ENCODE peak calls at places on chromosome 16, in four cellular contexts. T, H, M and P are unnamed samples.
A peak's percentile ranks its signal among the peaks of the same experiment; 100 is the strongest.

GRCh38 chr16:19831678-19832077 is 53.0 kb downstream of the GPRC5B start:
- DNase-seq in M (peak; percentile 42), T (no peak), H (peak; percentile 89), P (no peak)

GRCh38 chr16:27805828-27806351 is 255.9 kb downstream of the KATNIP start:
- DNase-seq in T (no peak), M (no peak), H (no peak), P (no peak)

GRCh38 chr16:23194497-23195221 is 12.1 kb downstream of the SCNN1G start:
- DNase-seq in H (no peak), T (no peak), M (no peak), P (no peak)

GRCh38 chr16:78705694-78706093 is 606.2 kb downstream of the WWOX start:
- DNase-seq in T (no peak), H (peak; percentile 9), M (no peak), P (no peak)

GRCh38 chr16:26530584-26531289 is 536.0 kb upstream of the C16orf82 start:
- DNase-seq in H (no peak), T (no peak), M (no peak), P (no peak)

GRCh38 chr16:75064403-75065148 is 52.0 kb downstream of the LDHD start:
- DNase-seq in T (no peak), H (no peak), M (no peak), P (no peak)

GRCh38 chr16:53504161-53504663 is 1.2 kb upstream of the AKTIP start:
- DNase-seq in T (peak; percentile 18), H (peak; percentile 61), M (no peak), P (no peak)

GRCh38 chr16:374616-374926 is 4.2 kb upstream of the MRPL28 start:
- DNase-seq in M (no peak), H (no peak), T (no peak), P (no peak)

GRCh38 chr16:83953796-83954576 is 946 bp downstream of the OSGIN1 start:
- DNase-seq in T (no peak), H (peak; percentile 20), M (no peak), P (no peak)

GRCh38 chr16:67170948-67171649 is 761 bp downstream of the NOL3 start:
- DNase-seq in H (no peak), T (no peak), M (no peak), P (no peak)

GRCh38 chr16:842631-843560 is 42.4 kb upstream of the GNG13 start:
- DNase-seq in H (no peak), M (no peak), T (no peak), P (no peak)

GRCh38 chr16:89049484-89050118 is 44.1 kb upstream of the ACSF3 start:
- DNase-seq in M (no peak), T (no peak), H (no peak), P (no peak)

GRCh38 chr16:22192261-22193133 is 13.6 kb upstream of the EEF2K start:
- DNase-seq in M (peak; percentile 77), H (peak; percentile 93), T (peak; percentile 63), P (peak; percentile 39)

GRCh38 chr16:28196331-28196987 is 15.3 kb downstream of the XPO6 start:
- DNase-seq in H (no peak), T (no peak), M (no peak), P (no peak)

GRCh38 chr16:27430923-27431484 is 29.0 kb downstream of the IL21R start:
- DNase-seq in M (no peak), T (no peak), H (no peak), P (no peak)

GRCh38 chr16:27843800-27844199 is 219.7 kb downstream of the GSG1L start:
- DNase-seq in T (no peak), H (no peak), M (no peak), P (no peak)

GRCh38 chr16:81003610-81004460 is 2.9 kb downstream of the CMC2 start:
- DNase-seq in H (no peak), M (no peak), T (no peak), P (no peak)

GRCh38 chr16:15807603-15808009 is 49.2 kb downstream of the MYH11 start:
- DNase-seq in M (peak; percentile 15), H (peak; percentile 58), T (no peak), P (no peak)

GRCh38 chr16:7086842-7087616 is 245.6 kb upstream of the RBFOX1 start:
- DNase-seq in H (no peak), M (no peak), T (no peak), P (no peak)

GRCh38 chr16:51710186-51710585 is 559.1 kb upstream of the SALL1 start:
- DNase-seq in T (no peak), M (no peak), H (no peak), P (no peak)

GRCh38 chr16:71352466-71352865 is 6.1 kb upstream of the CALB2 start:
- DNase-seq in T (no peak), H (no peak), M (no peak), P (no peak)

GRCh38 chr16:57998484-57998883 is 2.0 kb downstream of the ZNF319 start:
- DNase-seq in T (peak; percentile 54), M (no peak), H (no peak), P (no peak)

GRCh38 chr16:1989826-1990335 is at the start of gene SYNGR3:
- DNase-seq in M (no peak), T (no peak), H (no peak), P (no peak)

GRCh38 chr16:1348926-1349325 is 2.8 kb downstream of the TSR3 start:
- DNase-seq in M (no peak), T (no peak), H (no peak), P (no peak)

GRCh38 chr16:70720431-70721201 is 34.8 kb upstream of the MTSS2 start:
- DNase-seq in M (no peak), H (no peak), T (no peak), P (no peak)

GRCh38 chr16:89686520-89687091 is at the start of gene CDK10:
- DNase-seq in H (peak; percentile 83), T (peak; percentile 86), M (peak; percentile 57), P (no peak)

GRCh38 chr16:81273223-81273940 is 34.9 kb downstream of the BCO1 start:
- DNase-seq in H (no peak), T (no peak), M (no peak), P (no peak)

GRCh38 chr16:84430860-84431259 is 62.5 kb downstream of the ATP2C2 start:
- DNase-seq in H (no peak), M (no peak), T (no peak), P (no peak)

GRCh38 chr16:69613283-69614154 is 47.8 kb downstream of the NFAT5 start:
- DNase-seq in H (no peak), M (no peak), T (no peak), P (no peak)

GRCh38 chr16:89633064-89633631 is 19.7 kb downstream of the DPEP1 start:
- DNase-seq in M (no peak), T (no peak), H (peak; percentile 45), P (no peak)

GRCh38 chr16:15434079-15434424 is 336 bp upstream of the BMERB1 start:
- DNase-seq in M (no peak), T (no peak), H (no peak), P (no peak)

DNA sequence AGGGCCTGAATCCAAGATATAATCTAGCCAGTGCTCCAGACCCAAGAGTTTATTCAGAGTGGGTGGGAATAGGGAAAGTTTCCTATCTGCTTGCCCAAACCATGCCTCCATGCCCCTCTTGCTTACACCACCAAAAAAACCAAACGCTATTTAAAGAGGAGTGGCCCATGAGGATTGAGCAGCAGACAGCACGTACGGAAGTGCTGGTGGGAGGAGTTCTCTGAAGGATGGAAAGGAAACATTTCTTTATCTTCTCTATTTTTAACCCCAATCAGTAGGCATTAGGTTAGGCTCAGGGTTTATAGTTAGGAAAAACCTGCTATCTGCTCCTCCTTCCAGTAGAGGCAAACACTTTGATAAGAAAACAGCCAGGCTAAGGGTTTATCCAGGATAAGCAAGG is 235.3 kb downstream of the ZFHX3 start:
- DNase-seq in H (no peak), T (no peak), M (no peak), P (no peak)
- H3K4me3 ChIP-seq in H (no peak overlapping the region), T (no peak overlapping the region), M (no peak overlapping the region), P (no peak overlapping the region)

GRCh38 chr16:79868841-79869240 is 268.3 kb upstream of the MAF start:
- DNase-seq in T (no peak), M (no peak), H (no peak), P (no peak)
- H3K4me3 ChIP-seq in T (no peak overlapping the region), M (no peak overlapping the region), H (no peak overlapping the region), P (no peak overlapping the region)

GRCh38 chr16:3292604-3293003 is 9.3 kb downstream of the ZNF263 start:
- DNase-seq in T (no peak), H (no peak), M (no peak), P (no peak)
- H3K4me3 ChIP-seq in T (no peak overlapping the region), H (no peak overlapping the region), M (no peak overlapping the region), P (no peak overlapping the region)

GRCh38 chr16:64282181-64282580 is 839.7 kb downstream of the CDH11 start:
- DNase-seq in T (no peak), M (no peak), H (no peak), P (no peak)
- H3K4me3 ChIP-seq in T (no peak overlapping the region), M (no peak overlapping the region), H (no peak overlapping the region), P (no peak overlapping the region)

GRCh38 chr16:30474062-30474452 is 1.5 kb downstream of the ITGAL start:
- DNase-seq in H (no peak), M (no peak), T (no peak), P (no peak)
- H3K4me3 ChIP-seq in H (no peak overlapping the region), M (no peak overlapping the region), T (peak overlapping the region; percentile 89), P (no peak overlapping the region)

GRCh38 chr16:56662357-56663354 is 4.9 kb downstream of the MT1F start:
- DNase-seq in T (no peak), H (no peak), M (no peak), P (no peak)
- H3K4me3 ChIP-seq in T (peak overlapping the region; percentile 63), H (no peak overlapping the region), M (no peak overlapping the region), P (peak overlapping the region; percentile 29)

GRCh38 chr16:31529398-31530312 is 2.0 kb downstream of the AHSP start:
- DNase-seq in H (no peak), T (no peak), M (no peak), P (no peak)

GRCh38 chr16:31530405-31530804 is 2.7 kb downstream of the AHSP start:
- DNase-seq in M (no peak), H (no peak), T (no peak), P (no peak)

GRCh38 chr16:31527617-31528287 is at the start of gene AHSP:
- DNase-seq in T (no peak), M (no peak), H (no peak), P (no peak)

GRCh38 chr16:31531096-31531495 is 3.4 kb downstream of the AHSP start:
- DNase-seq in T (no peak), M (no peak), H (no peak), P (no peak)

GRCh38 chr16:31528726-31529397 is 1.2 kb downstream of the AHSP start:
- DNase-seq in T (no peak), M (no peak), H (no peak), P (no peak)
- H3K4me3 ChIP-seq in T (no peak overlapping the region), M (peak overlapping the region; percentile 45), H (no peak overlapping the region), P (peak overlapping the region; percentile 32)